ENCODE peak calls at places on chromosomes 12 and 14, in seven cellular contexts. M, Y, A, F, D, L and H are unnamed samples.

GRCh38 chr12:78060186-78060585 is 229.5 kb downstream of the NAV3 start:
- DNase-seq in F (no peak), A (no peak), D (peak; percentile 41), Y (peak; percentile 82), L (no peak), M (no peak), H (no peak)

GRCh38 chr12:41365653-41366131 is 177.6 kb downstream of the PDZRN4 start:
- DNase-seq in D (no peak), M (no peak), Y (peak; percentile 8), L (no peak), F (no peak), A (no peak), H (peak; percentile 33)

GRCh38 chr12:10967409-10967808 is 19.3 kb downstream of the TAS2R50 start:
- DNase-seq in D (peak; percentile 89), A (no peak), M (no peak), F (no peak), L (no peak), Y (peak; percentile 62), H (peak; percentile 15)

GRCh38 chr14:76772300-76773187 is 11.3 kb downstream of the VASH1 start:
- DNase-seq in Y (peak; percentile 81), A (no peak), F (no peak), L (peak; percentile 79), M (peak; percentile 88), D (no peak), H (no peak)

GRCh38 chr12:115507951-115508722 is 769.4 kb downstream of the MED13L start:
- DNase-seq in D (no peak), F (no peak), Y (no peak), A (no peak), M (no peak), L (no peak), H (no peak)

GRCh38 chr14:65810326-65810725 is 397.8 kb downstream of the FUT8 start:
- DNase-seq in Y (no peak), M (no peak), F (no peak), L (no peak), A (no peak), D (no peak), H (no peak)

GRCh38 chr14:89826581-89826980 is 127.9 kb downstream of the EFCAB11 start:
- DNase-seq in F (no peak), M (no peak), Y (peak; percentile 66), A (no peak), D (no peak), L (no peak), H (no peak)

GRCh38 chr12:108832730-108833354 is 24.5 kb downstream of the SSH1 start:
- DNase-seq in Y (peak; percentile 98), M (no peak), L (no peak), F (no peak), D (peak; percentile 97), A (no peak), H (no peak)

GRCh38 chr14:41899416-41899815 is 292.7 kb downstream of the LRFN5 start:
- DNase-seq in L (no peak), Y (peak; percentile 23), M (no peak), A (no peak), F (no peak), D (peak; percentile 0), H (no peak)

GRCh38 chr14:61342486-61342885 is 21.1 kb downstream of the PRKCH start:
- DNase-seq in A (no peak), L (no peak), Y (no peak), D (no peak), F (no peak), M (no peak), H (no peak)

GRCh38 chr12:111893287-111893686 is 51.3 kb downstream of the MAPKAPK5 start:
- DNase-seq in Y (peak; percentile 28), A (no peak), M (no peak), D (peak; percentile 7), F (no peak), L (no peak), H (no peak)

GRCh38 chr14:103623883-103624482 is 5.0 kb upstream of the KLC1 start:
- DNase-seq in M (peak; percentile 77), Y (no peak), L (no peak), D (no peak), A (no peak), F (peak; percentile 51), H (no peak)

GRCh38 chr12:64497484-64497883 is 45.6 kb downstream of the TBK1 start:
- DNase-seq in Y (no peak), D (no peak), L (no peak), M (no peak), A (no peak), F (no peak), H (no peak)

GRCh38 chr12:106284294-106285105 is 18.0 kb upstream of the TCP11L2 start:
- DNase-seq in A (no peak), L (no peak), F (no peak), D (peak; percentile 35), M (no peak), Y (peak; percentile 3), H (no peak)

GRCh38 chr14:85439696-85440328 is 90.1 kb upstream of the FLRT2 start:
- DNase-seq in M (no peak), L (no peak), Y (peak; percentile 79), D (peak; percentile 94), A (no peak), F (no peak), H (no peak)

GRCh38 chr14:55136241-55136640 is 7.2 kb downstream of the LGALS3 start:
- DNase-seq in M (no peak), A (no peak), F (no peak), D (peak; percentile 75), L (no peak), Y (peak; percentile 77), H (no peak)

GRCh38 chr14:55136868-55137785 is 8.1 kb downstream of the LGALS3 start:
- DNase-seq in L (peak; percentile 80), Y (peak; percentile 92), A (peak; percentile 30), M (peak; percentile 87), F (peak; percentile 79), D (peak; percentile 83), H (no peak)

GRCh38 chr14:55131782-55132181 is 2.7 kb downstream of the LGALS3 start:
- DNase-seq in A (no peak), M (no peak), F (no peak), L (no peak), Y (no peak), D (peak; percentile 46), H (no peak)

GRCh38 chr14:55130194-55130550 is 1.1 kb downstream of the LGALS3 start:
- DNase-seq in A (no peak), Y (peak; percentile 45), M (no peak), F (peak; percentile 44), D (peak; percentile 43), L (no peak), H (no peak)

GRCh38 chr14:55133416-55133815 is 4.4 kb downstream of the LGALS3 start:
- DNase-seq in A (no peak), M (no peak), L (no peak), D (no peak), F (no peak), Y (peak; percentile 48), H (no peak)
- TF ChIP-seq CTCF in A (no peak), M (peak; percentile 25), L (peak; percentile 41), D (no peak), F (peak; percentile 61), Y (peak; percentile 38), H (peak; percentile 42)

DNA sequence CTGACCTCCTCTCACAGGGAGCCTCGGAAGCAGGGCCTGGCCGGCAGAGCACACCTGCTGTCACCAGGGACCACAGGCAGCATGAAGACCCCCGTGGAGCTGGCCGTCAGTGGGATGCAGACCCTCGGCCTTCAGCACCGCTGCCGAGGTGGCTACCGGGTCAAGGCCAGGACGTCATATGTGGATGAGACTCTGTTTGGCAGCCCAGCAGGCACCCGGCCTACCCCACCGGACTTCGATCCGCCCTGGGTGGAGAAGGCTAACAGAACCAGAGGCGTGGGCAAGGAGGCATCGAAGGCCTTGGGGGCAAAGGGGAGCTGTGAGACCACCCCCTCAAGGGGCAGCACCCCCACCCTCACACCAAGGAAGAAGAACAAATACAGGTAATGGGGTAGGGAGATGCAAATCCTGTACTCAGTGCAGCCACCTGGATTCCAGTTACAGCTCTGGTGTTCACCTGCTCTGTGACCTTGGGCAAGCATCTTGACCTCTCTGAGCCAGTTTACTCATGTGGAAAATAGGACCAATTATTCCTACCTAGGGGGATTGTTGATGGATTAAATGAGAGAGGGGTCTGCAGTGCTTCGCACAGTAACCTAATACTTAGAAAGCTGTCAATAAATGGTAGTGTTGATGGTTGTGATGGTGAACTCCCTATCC is 1.3 kb downstream of the RITA1 start:
- DNase-seq in Y (no peak), F (no peak), D (no peak), L (no peak), M (no peak), A (no peak), H (no peak)
- H3K4me3 ChIP-seq in Y (peak overlapping the region; percentile 93), F (peak overlapping the region; percentile 67), D (peak overlapping the region; percentile 86), L (no peak overlapping the region), M (peak overlapping the region; percentile 96), A (peak overlapping the region; percentile 98), H (peak overlapping the region; percentile 91)

GRCh38 chr12:24027352-24027751 is 77.9 kb upstream of the SOX5 start:
- DNase-seq in M (no peak), F (no peak), D (no peak), A (no peak), Y (no peak), L (no peak), H (no peak)
- TF ChIP-seq CTCF in M (no peak), F (no peak), D (no peak), A (no peak), Y (no peak), L (no peak), H (no peak)

GRCh38 chr14:23154876-23155587 is 28.4 kb downstream of the SLC7A8 start:
- DNase-seq in D (peak; percentile 94), M (peak; percentile 96), L (peak; percentile 83), Y (peak; percentile 91), F (peak; percentile 89), A (peak; percentile 98), H (no peak)

GRCh38 chr14:23159516-23159915 is 23.9 kb downstream of the SLC7A8 start:
- DNase-seq in F (no peak), A (no peak), L (no peak), D (no peak), M (no peak), Y (no peak), H (no peak)

GRCh38 chr14:23151342-23151741 is 32.1 kb downstream of the SLC7A8 start:
- DNase-seq in A (no peak), Y (no peak), M (no peak), D (no peak), L (no peak), F (no peak), H (no peak)

GRCh38 chr14:23149745-23150144 is 30.7 kb upstream of the CEBPE start:
- DNase-seq in D (no peak), Y (no peak), M (no peak), L (no peak), F (no peak), A (no peak), H (no peak)

DNA sequence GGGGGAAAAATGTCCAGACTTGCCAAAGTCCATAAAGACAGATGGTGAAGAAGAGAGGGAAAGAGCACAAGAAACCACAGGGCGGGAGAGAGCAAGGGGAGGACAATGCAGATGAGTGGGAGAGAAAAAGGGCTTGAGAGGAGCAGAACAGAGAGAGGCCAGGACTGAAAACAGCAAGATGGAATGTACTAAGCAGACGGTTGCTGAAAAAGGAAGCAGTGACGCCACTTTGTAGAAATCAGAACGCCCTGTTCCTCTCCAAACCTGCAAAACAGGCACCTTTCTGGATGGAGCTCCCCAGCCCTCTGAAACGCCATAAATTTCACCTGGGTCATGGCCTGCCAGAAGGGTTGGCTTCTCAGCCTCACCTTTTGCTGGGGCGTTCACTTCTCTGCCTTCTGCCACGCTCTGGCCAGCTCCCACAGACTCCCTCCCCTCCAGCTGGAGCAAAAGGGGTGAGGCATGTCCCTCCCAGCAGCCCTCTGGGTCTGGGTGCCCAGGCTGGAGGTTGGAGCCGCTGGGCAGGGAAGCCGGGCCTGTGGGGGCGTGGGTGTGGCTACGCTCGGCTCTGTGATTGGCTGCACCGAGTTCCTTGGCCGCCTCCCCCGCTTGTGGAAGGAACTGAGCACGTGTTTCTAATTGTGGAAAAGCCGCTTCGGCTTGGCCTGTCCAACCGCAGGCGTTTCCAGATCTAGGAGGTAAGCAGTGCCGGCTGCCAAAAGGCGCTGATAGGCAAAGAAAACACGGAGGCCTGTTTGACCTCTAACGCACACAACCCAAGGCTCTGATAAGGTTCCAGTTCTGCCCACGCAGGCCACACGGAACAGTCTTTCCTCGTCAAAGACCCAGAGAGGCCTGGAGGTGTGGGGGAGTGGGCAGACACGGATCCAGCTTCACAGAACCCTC is 29.3 kb downstream of the SLC7A8 start:
- DNase-seq in L (peak; percentile 95), M (peak; percentile 99), A (peak; percentile 99), F (peak; percentile 97), D (peak; percentile 92), Y (peak; percentile 54), H (no peak)
- H3K4me3 ChIP-seq in L (peak overlapping the region; percentile 1), M (peak overlapping the region; percentile 57), A (peak overlapping the region; percentile 54), F (peak overlapping the region; percentile 33), D (peak overlapping the region; percentile 65), Y (no peak overlapping the region), H (no peak overlapping the region)